ENCODE peak calls at places on chromosomes 1 and 21, in four cellular contexts. One of them, this sample, is unnamed.

GRCh38 chr1:6090288-6090687 is 44.6 kb downstream of the KCNAB2 start:
- DNase-seq in WTC11: no peak
- DNase-seq in HepG2: no peak
- DNase-seq in HEK293T: no peak
- DNase-seq in this sample: no peak

GRCh38 chr1:11654571-11655262 is at the start of gene FBXO44:
- DNase-seq in HEK293T: peak
- DNase-seq in WTC11: peak
- DNase-seq in HepG2: peak
- DNase-seq in this sample: peak

GRCh38 chr1:56477164-56478111 is 101.9 kb downstream of the PLPP3 start:
- DNase-seq in HepG2: peak
- DNase-seq in WTC11: peak
- DNase-seq in HEK293T: no peak
- DNase-seq in this sample: no peak

GRCh38 chr1:110674337-110675059 is at the start of gene KCNA3:
- DNase-seq in WTC11: peak
- DNase-seq in HepG2: no peak
- DNase-seq in HEK293T: peak
- DNase-seq in this sample: no peak

GRCh38 chr1:38235705-38236104 is 189.1 kb upstream of the POU3F1 start:
- DNase-seq in HEK293T: no peak
- DNase-seq in HepG2: no peak
- DNase-seq in WTC11: no peak
- DNase-seq in this sample: no peak

GRCh38 chr1:70518106-70518505 is 107.0 kb downstream of the CTH start:
- DNase-seq in HEK293T: no peak
- DNase-seq in WTC11: no peak
- DNase-seq in HepG2: no peak
- DNase-seq in this sample: no peak

GRCh38 chr1:40421694-40422384 is 28.4 kb upstream of the ZFP69B start:
- DNase-seq in WTC11: no peak
- DNase-seq in HepG2: peak
- DNase-seq in HEK293T: no peak
- DNase-seq in this sample: no peak

GRCh38 chr21:17688912-17689874 is 76.5 kb upstream of the BTG3 start:
- DNase-seq in WTC11: peak
- DNase-seq in HEK293T: no peak
- DNase-seq in HepG2: peak
- DNase-seq in this sample: peak

GRCh38 chr1:152515454-152515823 is 1.2 kb downstream of the CRCT1 start:
- DNase-seq in HEK293T: peak
- DNase-seq in WTC11: no peak
- DNase-seq in HepG2: no peak
- DNase-seq in this sample: no peak

GRCh38 chr1:173868266-173869107 is at the start of gene ZBTB37:
- DNase-seq in HEK293T: peak
- DNase-seq in WTC11: peak
- DNase-seq in HepG2: peak
- DNase-seq in this sample: peak

GRCh38 chr1:187244623-187245022 is 415.9 kb downstream of the PLA2G4A start:
- DNase-seq in HepG2: no peak
- DNase-seq in HEK293T: no peak
- DNase-seq in WTC11: no peak
- DNase-seq in this sample: no peak

GRCh38 chr1:116389705-116390104 is 16.7 kb downstream of the ATP1A1 start:
- DNase-seq in WTC11: no peak
- DNase-seq in HepG2: no peak
- DNase-seq in HEK293T: no peak
- DNase-seq in this sample: no peak

GRCh38 chr1:150874455-150875196 is 1.8 kb downstream of the ARNT start:
- DNase-seq in HepG2: no peak
- DNase-seq in HEK293T: no peak
- DNase-seq in WTC11: no peak
- DNase-seq in this sample: peak

GRCh38 chr1:225476538-225476988 is 48.7 kb upstream of the LBR start:
- DNase-seq in HepG2: peak
- DNase-seq in WTC11: no peak
- DNase-seq in HEK293T: no peak
- DNase-seq in this sample: no peak

GRCh38 chr1:67044631-67045270 is 9.2 kb downstream of the SLC35D1 start:
- DNase-seq in HepG2: no peak
- DNase-seq in HEK293T: no peak
- DNase-seq in WTC11: no peak
- DNase-seq in this sample: no peak

GRCh38 chr1:54853793-54854370 is 33.1 kb downstream of the DHCR24 start:
- DNase-seq in HepG2: no peak
- DNase-seq in WTC11: no peak
- DNase-seq in HEK293T: no peak
- DNase-seq in this sample: no peak

GRCh38 chr1:16145030-16145987 is 10.6 kb downstream of the EPHA2 start:
- DNase-seq in HepG2: peak
- DNase-seq in HEK293T: no peak
- DNase-seq in WTC11: peak
- DNase-seq in this sample: peak

GRCh38 chr1:69827732-69828131 is 260.0 kb downstream of the LRRC7 start:
- DNase-seq in HEK293T: no peak
- DNase-seq in WTC11: no peak
- DNase-seq in HepG2: no peak
- DNase-seq in this sample: no peak

GRCh38 chr21:39518845-39519205 is 67.1 kb downstream of the SH3BGR start:
- DNase-seq in HEK293T: no peak
- DNase-seq in WTC11: no peak
- DNase-seq in HepG2: no peak
- DNase-seq in this sample: no peak

GRCh38 chr1:101929343-101929742 is 67.4 kb downstream of the OLFM3 start:
- DNase-seq in HepG2: no peak
- DNase-seq in HEK293T: no peak
- DNase-seq in WTC11: no peak
- DNase-seq in this sample: no peak

GRCh38 chr1:230387296-230387695 is 38.8 kb downstream of the PGBD5 start:
- DNase-seq in WTC11: no peak
- DNase-seq in HEK293T: no peak
- DNase-seq in HepG2: no peak
- DNase-seq in this sample: no peak

GRCh38 chr1:14765773-14766172 is 167.3 kb downstream of the KAZN start:
- DNase-seq in HepG2: no peak
- DNase-seq in WTC11: no peak
- DNase-seq in HEK293T: no peak
- DNase-seq in this sample: no peak

GRCh38 chr1:206540044-206540758 is 32.9 kb downstream of the RASSF5 start:
- DNase-seq in WTC11: no peak
- DNase-seq in HEK293T: no peak
- DNase-seq in HepG2: no peak
- DNase-seq in this sample: no peak

GRCh38 chr1:17194981-17195528 is 9.9 kb upstream of the PADI1 start:
- DNase-seq in HepG2: no peak
- DNase-seq in WTC11: no peak
- DNase-seq in HEK293T: no peak
- DNase-seq in this sample: no peak

GRCh38 chr1:20390589-20391331 is 95.2 kb downstream of the CAMK2N1 start:
- DNase-seq in HEK293T: no peak
- DNase-seq in WTC11: no peak
- DNase-seq in HepG2: no peak
- DNase-seq in this sample: no peak

GRCh38 chr1:244330318-244330625 is 121.4 kb downstream of the ADSS2 start:
- DNase-seq in HepG2: no peak
- DNase-seq in WTC11: no peak
- DNase-seq in HEK293T: no peak
- DNase-seq in this sample: no peak

GRCh38 chr1:12617511-12617900 is 504 bp downstream of the DHRS3 start:
- DNase-seq in HEK293T: no peak
- DNase-seq in WTC11: no peak
- DNase-seq in HepG2: peak
- DNase-seq in this sample: no peak

GRCh38 chr1:112674440-112674985 is at the start of gene MOV10:
- DNase-seq in HEK293T: peak
- DNase-seq in HepG2: peak
- DNase-seq in WTC11: peak
- DNase-seq in this sample: peak

GRCh38 chr1:15843826-15844572 is 3.5 kb upstream of the SPEN start:
- DNase-seq in HEK293T: no peak
- DNase-seq in WTC11: no peak
- DNase-seq in HepG2: no peak
- DNase-seq in this sample: no peak

GRCh38 chr1:237145379-237145778 is 103.4 kb downstream of the RYR2 start:
- DNase-seq in WTC11: no peak
- DNase-seq in HepG2: no peak
- DNase-seq in HEK293T: no peak
- DNase-seq in this sample: no peak

GRCh38 chr1:192527950-192528349 is 47.6 kb upstream of the RGS1 start:
- DNase-seq in HepG2: no peak
- DNase-seq in WTC11: no peak
- DNase-seq in HEK293T: no peak
- DNase-seq in this sample: no peak

GRCh38 chr1:160726114-160726497 is 12.9 kb upstream of the SLAMF7 start:
- DNase-seq in HepG2: no peak
- DNase-seq in WTC11: no peak
- DNase-seq in HEK293T: no peak
- DNase-seq in this sample: peak

GRCh38 chr1:59487335-59488031 is 190.6 kb downstream of the FGGY start:
- DNase-seq in WTC11: no peak
- DNase-seq in HEK293T: no peak
- DNase-seq in HepG2: no peak
- DNase-seq in this sample: no peak
- TF ChIP-seq ELF4 in WTC11: no peak
- TF ChIP-seq ELF4 in HEK293T: no peak
- TF ChIP-seq ELF4 in HepG2: no peak
- TF ChIP-seq ELF4 in this sample: no peak

DNA sequence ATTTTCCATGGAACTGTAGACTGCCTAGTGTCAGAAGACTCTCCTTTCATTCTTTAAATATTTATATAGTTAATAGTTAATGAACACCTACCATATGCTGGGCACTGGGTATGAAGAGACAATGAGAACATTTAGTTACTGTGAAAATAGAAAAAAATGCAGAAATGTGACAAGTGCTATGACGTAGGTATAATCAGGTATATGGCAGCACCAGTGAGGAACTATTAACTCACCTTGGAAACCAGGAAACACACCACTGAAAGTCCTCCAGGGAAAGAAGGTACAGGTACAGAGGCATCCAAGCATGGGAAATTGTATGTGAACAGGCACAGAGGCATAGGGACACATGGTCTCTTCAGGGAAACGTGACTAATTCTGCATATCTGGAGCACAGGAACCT is 42.3 kb downstream of the DPT start:
- DNase-seq in HEK293T: no peak
- DNase-seq in HepG2: peak
- DNase-seq in WTC11: no peak
- DNase-seq in this sample: no peak
- TF ChIP-seq ELF4 in HEK293T: no peak
- TF ChIP-seq ELF4 in HepG2: no peak
- TF ChIP-seq ELF4 in WTC11: no peak
- TF ChIP-seq ELF4 in this sample: no peak

GRCh38 chr1:9687120-9687875 is 35.8 kb downstream of the PIK3CD start:
- DNase-seq in HEK293T: peak
- DNase-seq in HepG2: peak
- DNase-seq in WTC11: peak
- DNase-seq in this sample: peak
- TF ChIP-seq ELF4 in HEK293T: no peak
- TF ChIP-seq ELF4 in HepG2: no peak
- TF ChIP-seq ELF4 in WTC11: no peak
- TF ChIP-seq ELF4 in this sample: peak

DNA sequence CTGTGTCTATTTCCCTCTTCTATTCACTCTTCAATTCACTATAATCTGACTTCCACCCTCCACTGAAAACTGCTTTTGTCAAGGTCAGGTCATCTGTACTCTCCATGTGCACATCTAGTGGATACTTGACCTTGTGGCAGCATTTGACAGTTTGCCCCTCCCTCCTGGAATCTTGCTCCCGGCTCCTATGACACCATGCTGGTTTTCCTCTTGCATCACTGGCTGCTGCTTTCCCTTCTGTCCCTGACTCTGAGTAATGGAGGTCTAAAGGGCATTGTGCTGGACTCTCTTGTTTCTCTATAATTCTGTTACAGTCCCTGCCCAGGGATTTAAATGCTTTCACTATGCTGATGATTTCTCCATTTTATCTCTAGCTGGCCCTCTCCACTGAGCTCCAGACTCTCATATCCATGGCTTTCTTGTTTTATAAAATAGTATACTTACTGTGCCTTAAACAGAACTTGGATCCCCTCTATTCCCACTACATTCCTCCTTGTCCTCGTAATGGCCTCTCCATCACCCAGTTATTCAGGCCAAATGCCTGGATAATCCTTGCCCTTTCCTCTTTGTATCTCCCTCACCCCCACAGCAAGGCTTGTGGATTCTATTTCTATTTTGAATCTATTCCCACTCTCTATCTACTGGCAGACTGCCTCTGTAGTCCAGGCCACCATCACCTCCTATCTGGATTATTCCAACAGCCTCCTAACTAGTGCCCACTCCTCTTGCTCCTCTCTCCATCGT is 36.8 kb upstream of the PODN start:
- DNase-seq in HepG2: peak
- DNase-seq in HEK293T: peak
- DNase-seq in WTC11: no peak
- DNase-seq in this sample: no peak
- TF ChIP-seq ELF4 in HepG2: no peak
- TF ChIP-seq ELF4 in HEK293T: no peak
- TF ChIP-seq ELF4 in WTC11: no peak
- TF ChIP-seq ELF4 in this sample: no peak

GRCh38 chr1:205301842-205302588 is 19.5 kb downstream of the NUAK2 start:
- DNase-seq in HepG2: no peak
- DNase-seq in HEK293T: no peak
- DNase-seq in WTC11: no peak
- DNase-seq in this sample: no peak

GRCh38 chr1:205300149-205300548 is 21.4 kb downstream of the NUAK2 start:
- DNase-seq in HepG2: no peak
- DNase-seq in WTC11: no peak
- DNase-seq in HEK293T: no peak
- DNase-seq in this sample: no peak

GRCh38 chr1:205304046-205304694 is 17.4 kb downstream of the NUAK2 start:
- DNase-seq in HEK293T: no peak
- DNase-seq in HepG2: no peak
- DNase-seq in WTC11: no peak
- DNase-seq in this sample: no peak

GRCh38 chr1:205303247-205303888 is 18.2 kb downstream of the NUAK2 start:
- DNase-seq in WTC11: no peak
- DNase-seq in HepG2: no peak
- DNase-seq in HEK293T: no peak
- DNase-seq in this sample: no peak

GRCh38 chr1:205301220-205301821 is 20.2 kb downstream of the NUAK2 start:
- DNase-seq in WTC11: peak
- DNase-seq in HepG2: peak
- DNase-seq in HEK293T: peak
- DNase-seq in this sample: no peak
- TF ChIP-seq ELF4 in WTC11: no peak
- TF ChIP-seq ELF4 in HepG2: no peak
- TF ChIP-seq ELF4 in HEK293T: no peak
- TF ChIP-seq ELF4 in this sample: no peak

This sample was measured in K562.